ENCODE peak calls at places on chromosomes 3 and 15, in seven cellular contexts. E is fibroblast of lung, Y is neural progenitor cell, P is H1, D is psoas muscle, V is heart left ventricle, Z is suprapubic skin. M is an unnamed sample.

GRCh38 chr3:141603473-141604035 is 116.7 kb downstream of the RASA2 start:
- DNase-seq in E (no peak), Y (no peak), P (no peak), D (no peak), V (no peak), Z (no peak), M (no peak)

GRCh38 chr3:171842864-171843511 is at the start of gene TMEM212:
- DNase-seq in E (peak; percentile 41), Y (peak; percentile 63), P (no peak), D (no peak), V (no peak), Z (no peak), M (no peak)

GRCh38 chr3:189586941-189587687 is 44.1 kb upstream of the TP63 start:
- DNase-seq in E (no peak), Y (no peak), P (no peak), D (no peak), V (no peak), Z (no peak), M (no peak)

GRCh38 chr3:8443829-8444791 is 57.5 kb upstream of the LMCD1 start:
- DNase-seq in E (peak; percentile 97), Y (peak; percentile 84), P (peak; percentile 23), D (peak; percentile 77), V (peak; percentile 84), Z (peak; percentile 91), M (peak; percentile 6)

GRCh38 chr3:100928638-100929428 is 64.4 kb downstream of the ABI3BP start:
- DNase-seq in E (peak; percentile 83), Y (no peak), P (no peak), D (no peak), V (no peak), Z (no peak), M (no peak)

GRCh38 chr3:44100298-44100695 is 141.4 kb upstream of the TOPAZ1 start:
- DNase-seq in E (no peak), Y (no peak), P (no peak), D (no peak), V (no peak), Z (no peak), M (no peak)

GRCh38 chr3:126911162-126912026 is 71.5 kb upstream of the PLXNA1 start:
- DNase-seq in E (peak; percentile 53), Y (no peak), P (peak; percentile 39), D (peak; percentile 60), V (peak; percentile 29), Z (peak; percentile 72), M (no peak)

GRCh38 chr3:196135693-196136639 is 54.1 kb upstream of the TFRC start:
- DNase-seq in E (no peak), Y (no peak), P (no peak), D (no peak), V (no peak), Z (no peak), M (no peak)

GRCh38 chr3:59006791-59007517 is 42.9 kb downstream of the CFAP20DC start:
- DNase-seq in E (peak; percentile 75), Y (no peak), P (no peak), D (no peak), V (peak; percentile 22), Z (peak; percentile 67), M (no peak)

GRCh38 chr3:157520485-157521184 is 17.4 kb upstream of the VEPH1 start:
- DNase-seq in E (peak; percentile 65), Y (no peak), P (no peak), D (no peak), V (no peak), Z (no peak), M (no peak)

GRCh38 chr3:131454501-131454900 is 48.3 kb downstream of the MRPL3 start:
- DNase-seq in E (peak; percentile 55), Y (no peak), P (no peak), D (no peak), V (no peak), Z (no peak), M (no peak)

GRCh38 chr3:39639344-39640236 is 169.8 kb upstream of the MYRIP start:
- DNase-seq in E (peak; percentile 88), Y (peak; percentile 3), P (peak; percentile 23), D (no peak), V (no peak), Z (no peak), M (no peak)

GRCh38 chr15:60328852-60329443 is 68.8 kb downstream of the ANXA2 start:
- DNase-seq in E (peak; percentile 53), Y (peak; percentile 41), P (no peak), D (no peak), V (no peak), Z (no peak), M (no peak)

GRCh38 chr3:2770451-2770850 is 339.7 kb downstream of the IL5RA start:
- DNase-seq in E (no peak), Y (peak; percentile 88), P (no peak), D (no peak), V (no peak), Z (no peak), M (no peak)

GRCh38 chr15:83516935-83517334 is 69.8 kb downstream of the SH3GL3 start:
- DNase-seq in E (peak; percentile 12), Y (no peak), P (no peak), D (no peak), V (no peak), Z (no peak), M (no peak)

GRCh38 chr3:124985358-124985757 is 50.8 kb upstream of the MUC13 start:
- DNase-seq in E (peak; percentile 86), Y (no peak), P (no peak), D (no peak), V (no peak), Z (no peak), M (no peak)

GRCh38 chr3:177932346-177932745 is 603.9 kb upstream of the KCNMB2 start:
- DNase-seq in E (no peak), Y (no peak), P (no peak), D (no peak), V (no peak), Z (no peak), M (no peak)

GRCh38 chr3:178968996-178969700 is 102.5 kb downstream of the ZMAT3 start:
- DNase-seq in E (no peak), Y (no peak), P (no peak), D (no peak), V (no peak), Z (no peak), M (no peak)

GRCh38 chr3:25831578-25831977 is 41.7 kb downstream of the OXSM start:
- DNase-seq in E (peak; percentile 71), Y (peak; percentile 41), P (no peak), D (no peak), V (no peak), Z (no peak), M (no peak)

GRCh38 chr3:105866656-105867653 is 1.9 kb downstream of the CBLB start:
- DNase-seq in E (peak; percentile 64), Y (peak; percentile 7), P (no peak), D (no peak), V (peak; percentile 25), Z (no peak), M (no peak)

GRCh38 chr3:133949438-133949837 is 53.8 kb upstream of the RAB6B start:
- DNase-seq in E (peak; percentile 59), Y (no peak), P (peak; percentile 27), D (no peak), V (no peak), Z (no peak), M (no peak)

DNA sequence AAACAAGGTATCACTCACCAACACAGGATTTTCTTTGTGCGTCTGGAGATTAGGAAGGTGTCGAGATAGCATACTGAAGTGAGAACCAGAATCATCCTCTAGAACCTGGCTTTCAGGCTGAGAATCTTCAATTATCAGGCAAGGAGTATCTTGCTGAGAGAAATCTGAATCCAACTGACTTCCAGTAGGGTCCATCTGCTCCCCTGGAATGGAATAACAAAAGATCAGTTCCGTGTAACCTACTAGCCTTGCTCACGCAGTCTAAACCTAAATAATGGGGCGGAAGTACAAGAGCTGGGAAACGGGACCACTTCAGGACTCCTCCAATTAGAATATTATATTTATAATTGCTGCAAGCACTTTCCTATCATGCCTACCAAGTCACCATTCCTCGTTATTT is 690 bp downstream of the TP53BP1 start:
- DNase-seq in E (no peak), Y (peak; percentile 16), P (no peak), D (no peak), V (no peak), Z (no peak), M (no peak)
- H3K27ac ChIP-seq in E (peak overlapping the region; percentile 95), Y (peak overlapping the region; percentile 78), P (peak overlapping the region; percentile 94), D (peak overlapping the region; percentile 81), V (peak overlapping the region; percentile 83), Z (no peak overlapping the region), M (no peak overlapping the region)

GRCh38 chr15:67165653-67166260 is 88.7 kb downstream of the AAGAB start:
- DNase-seq in E (no peak), Y (peak; percentile 44), P (peak; percentile 80), D (no peak), V (no peak), Z (no peak), M (no peak)
- H3K27ac ChIP-seq in E (peak overlapping the region; percentile 80), Y (no peak overlapping the region), P (no peak overlapping the region), D (peak overlapping the region; percentile 88), V (peak overlapping the region; percentile 37), Z (peak overlapping the region; percentile 13), M (no peak overlapping the region)

GRCh38 chr3:197478746-197479668 is 76.8 kb downstream of the BDH1 start:
- DNase-seq in E (no peak), Y (peak; percentile 32), P (no peak), D (no peak), V (no peak), Z (no peak), M (no peak)
- H3K27ac ChIP-seq in E (no peak overlapping the region), Y (no peak overlapping the region), P (no peak overlapping the region), D (no peak overlapping the region), V (peak overlapping the region; percentile 0), Z (peak overlapping the region; percentile 55), M (no peak overlapping the region)

GRCh38 chr3:15331606-15332404 is 581 bp downstream of the SH3BP5 start:
- DNase-seq in E (peak; percentile 34), Y (peak; percentile 59), P (no peak), D (peak; percentile 60), V (peak; percentile 37), Z (peak; percentile 80), M (no peak)
- H3K27ac ChIP-seq in E (peak overlapping the region; percentile 27), Y (no peak overlapping the region), P (no peak overlapping the region), D (peak overlapping the region; percentile 85), V (peak overlapping the region; percentile 86), Z (peak overlapping the region; percentile 92), M (peak overlapping the region; percentile 79)

GRCh38 chr3:129560269-129560787 is 17.4 kb downstream of the H1-8 start:
- DNase-seq in E (peak; percentile 86), Y (no peak), P (no peak), D (peak; percentile 59), V (peak; percentile 62), Z (no peak), M (no peak)
- H3K27ac ChIP-seq in E (peak overlapping the region; percentile 70), Y (peak overlapping the region; percentile 53), P (no peak overlapping the region), D (peak overlapping the region; percentile 66), V (peak overlapping the region; percentile 79), Z (peak overlapping the region; percentile 86), M (peak overlapping the region; percentile 42)

DNA sequence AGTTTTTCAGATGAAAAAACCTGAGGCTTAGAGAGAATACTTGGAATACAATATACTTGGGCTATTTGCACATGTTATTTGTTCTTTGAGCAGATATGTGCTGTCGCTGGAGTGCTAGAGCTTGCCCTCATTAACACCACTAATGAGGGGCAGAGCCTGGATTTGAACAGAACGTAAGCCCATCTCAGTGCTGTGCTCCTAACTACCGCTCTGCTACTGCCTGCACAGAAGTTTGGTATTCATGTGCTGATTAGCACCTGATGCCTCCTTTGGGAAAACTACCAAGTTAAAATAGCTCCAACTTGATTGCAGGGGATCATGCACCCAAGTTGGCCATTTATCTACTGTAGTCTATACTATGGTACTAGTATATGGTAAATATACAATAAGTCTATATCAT is 3.6 kb downstream of the GPR87 start:
- DNase-seq in E (no peak), Y (no peak), P (no peak), D (no peak), V (no peak), Z (no peak), M (no peak)
- H3K27ac ChIP-seq in E (no peak overlapping the region), Y (no peak overlapping the region), P (no peak overlapping the region), D (no peak overlapping the region), V (no peak overlapping the region), Z (no peak overlapping the region), M (no peak overlapping the region)

GRCh38 chr15:91947370-91947769 is 93.9 kb downstream of the SLCO3A1 start:
- DNase-seq in E (no peak), Y (no peak), P (no peak), D (no peak), V (no peak), Z (no peak), M (no peak)
- H3K27ac ChIP-seq in E (no peak overlapping the region), Y (no peak overlapping the region), P (peak overlapping the region; percentile 76), D (peak overlapping the region; percentile 17), V (peak overlapping the region; percentile 61), Z (peak overlapping the region; percentile 49), M (peak overlapping the region; percentile 23)